ENCODE peak calls at places on chromosomes 4 and X, in six cellular contexts. E, T, X, S, G and J are unnamed samples.

GRCh38 chr4:47926667-47927258 is 12.4 kb upstream of the NFXL1 start:
- DNase-seq in E (peak; percentile 74), T (peak; percentile 32), X (no peak), S (peak; percentile 65), G (peak; percentile 79), J (no peak)

GRCh38 chr4:39658756-39659155 is 20.1 kb upstream of the SMIM14 start:
- DNase-seq in E (peak; percentile 35), T (no peak), X (no peak), S (no peak), G (no peak), J (no peak)

GRCh38 chr4:55910140-55910539 is 38.6 kb upstream of the CEP135 start:
- DNase-seq in E (peak; percentile 67), T (no peak), X (no peak), S (no peak), G (no peak), J (no peak)

GRCh38 chr4:186592450-186592849 is 37.1 kb upstream of the MTNR1A start:
- DNase-seq in E (no peak), T (no peak), X (no peak), S (no peak), G (no peak), J (no peak)

GRCh38 chrX:121479406-121479805 is 432.0 kb downstream of the GLUD2 start:
- DNase-seq in E (peak; percentile 29), T (no peak), X (no peak), S (no peak), G (no peak), J (no peak)

GRCh38 chrX:107716045-107716684 is 59.4 kb downstream of the TSC22D3 start:
- DNase-seq in E (peak; percentile 52), T (peak; percentile 13), X (peak; percentile 70), S (peak; percentile 28), G (peak; percentile 43), J (no peak)

GRCh38 chr4:169136796-169137554 is 126.9 kb upstream of the CBR4 start:
- DNase-seq in E (no peak), T (no peak), X (no peak), S (no peak), G (no peak), J (no peak)

GRCh38 chr4:152160236-152160800 is 375.6 kb downstream of the FBXW7 start:
- DNase-seq in E (no peak), T (no peak), X (no peak), S (no peak), G (no peak), J (no peak)